ENCODE peak calls at places on chromosomes 16 and 17, in five cellular contexts. B is K562, U is HepG2, G is SK-N-SH, Z is HCT116. X is an unnamed sample.
A peak's percentile ranks its signal among the peaks of the same experiment; 100 is the strongest.

GRCh38 chr16:22030087-22030812 is 22.3 kb downstream of the MOSMO start:
- DNase-seq in B (no peak), U (peak; percentile 85), G (no peak), Z (no peak), X (no peak)

GRCh38 chr16:57661510-57661909 is 6.6 kb upstream of the ADGRG3 start:
- DNase-seq in B (no peak), U (no peak), G (no peak), Z (no peak), X (no peak)

GRCh38 chr17:44924107-44924544 is 8.8 kb upstream of the GFAP start:
- DNase-seq in B (no peak), U (no peak), G (no peak), Z (no peak), X (no peak)

GRCh38 chr16:78257376-78257728 is 157.9 kb downstream of the WWOX start:
- DNase-seq in B (no peak), U (no peak), G (no peak), Z (no peak), X (no peak)

GRCh38 chr17:42408076-42408475 is 15.0 kb downstream of the CAVIN1 start:
- DNase-seq in B (no peak), U (no peak), G (no peak), Z (no peak), X (no peak)

GRCh38 chr17:72445055-72445991 is 324.5 kb downstream of the SOX9 start:
- DNase-seq in B (no peak), U (peak; percentile 84), G (no peak), Z (no peak), X (no peak)

GRCh38 chr17:49548506-49549310 is 27.0 kb upstream of the NXPH3 start:
- DNase-seq in B (peak; percentile 57), U (peak; percentile 45), G (peak; percentile 73), Z (peak; percentile 27), X (no peak)

GRCh38 chr17:6435051-6435450 is at the start of gene AIPL1:
- DNase-seq in B (no peak), U (no peak), G (no peak), Z (no peak), X (no peak)

GRCh38 chr16:84737658-84738057 is 37.9 kb downstream of the USP10 start:
- DNase-seq in B (no peak), U (no peak), G (no peak), Z (no peak), X (no peak)

GRCh38 chr17:67377727-67378443 is 804 bp downstream of the PITPNC1 start:
- DNase-seq in B (peak; percentile 64), U (no peak), G (peak; percentile 88), Z (no peak), X (no peak)

GRCh38 chr17:50028207-50029120 is 27.4 kb upstream of the ITGA3 start:
- DNase-seq in B (no peak), U (no peak), G (peak; percentile 46), Z (no peak), X (no peak)

GRCh38 chr17:53039981-53040380 is 782.7 kb upstream of the KIF2B start:
- DNase-seq in B (no peak), U (no peak), G (no peak), Z (no peak), X (no peak)

GRCh38 chr17:51165680-51166197 is 472 bp upstream of the NME2 start:
- DNase-seq in B (peak; percentile 25), U (no peak), G (peak; percentile 67), Z (no peak), X (no peak)

GRCh38 chr17:36590082-36590481 is 1.6 kb upstream of the DHRS11 start:
- DNase-seq in B (peak; percentile 63), U (no peak), G (no peak), Z (no peak), X (no peak)

GRCh38 chr17:6487243-6488007 is 43.2 kb downstream of the PIMREG start:
- DNase-seq in B (no peak), U (no peak), G (no peak), Z (no peak), X (no peak)

GRCh38 chr16:55189975-55190636 is 133.9 kb upstream of the IRX6 start:
- DNase-seq in B (no peak), U (no peak), G (no peak), Z (no peak), X (no peak)

GRCh38 chr17:45230787-45231480 is 9.2 kb downstream of the FMNL1 start:
- DNase-seq in B (no peak), U (no peak), G (peak; percentile 77), Z (no peak), X (no peak)

GRCh38 chr16:71262391-71262790 is 26.8 kb downstream of the CMTR2 start:
- DNase-seq in B (no peak), U (no peak), G (no peak), Z (no peak), X (no peak)
- H3K27me3 ChIP-seq in B (peaks cover 3% of the 10 kb centered on the region), U (peaks cover 23% of the 10 kb centered on the region), G (no peaks in the 10 kb centered on the region), Z (peaks cover 7% of the 10 kb centered on the region), X (peaks cover 2% of the 10 kb centered on the region)

GRCh38 chr16:50193594-50193993 is 40.5 kb downstream of the TENT4B start:
- DNase-seq in B (no peak), U (no peak), G (no peak), Z (no peak), X (no peak)
- H3K27ac ChIP-seq in B (no peak overlapping the region), U (no peak overlapping the region), G (no peak overlapping the region), Z (no peak overlapping the region), X (no peak overlapping the region)

DNA sequence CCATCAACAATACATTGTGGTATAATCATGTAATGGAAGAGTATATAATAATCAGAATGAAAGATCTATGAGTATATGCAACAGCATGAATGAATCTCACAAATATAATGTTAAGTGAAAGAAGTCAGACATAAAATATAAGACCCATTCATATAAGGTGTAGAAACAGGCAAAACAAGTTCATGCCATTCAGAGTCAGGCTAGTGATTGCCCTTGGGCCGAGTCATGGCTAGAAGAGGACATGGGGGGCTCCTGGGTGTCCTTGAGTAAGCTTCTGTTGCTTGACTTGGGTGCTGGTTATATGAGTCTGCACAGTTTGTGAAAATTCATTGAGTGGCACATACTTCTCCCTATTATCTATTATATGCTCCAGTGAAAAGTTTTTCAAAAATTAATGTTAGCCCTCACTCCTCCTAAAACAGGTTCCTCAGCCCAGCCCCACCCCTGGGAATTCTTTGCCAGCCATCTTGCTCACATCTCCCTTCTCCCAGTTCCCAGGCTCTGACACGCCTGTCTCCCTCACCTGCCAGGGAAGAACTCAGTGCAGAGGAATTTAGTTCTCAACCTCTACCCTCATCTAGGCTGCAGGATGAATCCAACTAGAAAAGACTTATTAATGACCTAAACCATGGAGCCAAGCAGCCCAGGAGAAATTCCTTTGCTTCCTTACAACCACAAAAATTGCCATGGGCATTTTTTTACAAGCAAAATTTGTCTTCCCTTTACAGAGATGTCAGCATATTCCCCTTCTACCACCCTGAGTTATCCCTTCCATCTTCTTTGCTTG is 52.4 kb upstream of the NFAT5 start:
- DNase-seq in B (no peak), U (no peak), G (no peak), Z (no peak), X (no peak)
- TF ChIP-seq SIN3A in B (no peak), U (no peak), G (no peak), Z (no peak), X (no peak)

GRCh38 chr16:49687603-49688002 is 168.3 kb downstream of the ZNF423 start:
- DNase-seq in B (no peak), U (no peak), G (no peak), Z (no peak), X (no peak)

GRCh38 chr16:49681449-49681848 is 174.5 kb downstream of the ZNF423 start:
- DNase-seq in B (no peak), U (no peak), G (no peak), Z (no peak), X (no peak)

GRCh38 chr16:49679085-49679484 is 176.8 kb downstream of the ZNF423 start:
- DNase-seq in B (no peak), U (no peak), G (no peak), Z (no peak), X (no peak)

GRCh38 chr16:49684731-49685130 is 171.2 kb downstream of the ZNF423 start:
- DNase-seq in B (no peak), U (no peak), G (no peak), Z (no peak), X (no peak)

GRCh38 chr16:49682577-49683165 is 173.2 kb downstream of the ZNF423 start:
- DNase-seq in B (no peak), U (no peak), G (no peak), Z (no peak), X (no peak)
- H3K27me3 ChIP-seq in B (peaks cover 5% of the 10 kb centered on the region), U (peaks cover 12% of the 10 kb centered on the region), G (no peaks in the 10 kb centered on the region), Z (peaks cover 13% of the 10 kb centered on the region), X (no peaks in the 10 kb centered on the region)